ENCODE peak calls at places on chromosomes 4 and X, in ten cellular contexts. C, T, X, L, J, Y, O, I, V and S are unnamed samples.

GRCh38 chr4:13484749-13485345 is 707 bp upstream of the RAB28 start:
- DNase-seq in X (no peak), Y (no peak), I (no peak), O (peak; percentile 62), J (peak; percentile 13), V (no peak), C (peak; percentile 28), L (no peak), T (no peak), S (no peak)

GRCh38 chr4:40307627-40308497 is 27.3 kb upstream of the CHRNA9 start:
- DNase-seq in I (no peak), L (peak; percentile 74), V (peak; percentile 20), O (no peak), C (no peak), J (no peak), Y (no peak), X (no peak), T (peak; percentile 76), S (no peak)

GRCh38 chrX:143664302-143664701 is 28.4 kb upstream of the SLITRK4 start:
- DNase-seq in L (no peak), I (no peak), T (no peak), C (peak; percentile 5), J (no peak), V (no peak), Y (no peak), X (no peak), O (peak; percentile 11), S (no peak)

GRCh38 chrX:63920875-63921274 is 135.9 kb upstream of the ARHGEF9 start:
- DNase-seq in L (no peak), X (no peak), C (no peak), Y (no peak), V (no peak), O (no peak), J (no peak), I (no peak), T (no peak), S (no peak)

GRCh38 chr4:4386736-4387392 is at the start of gene NSG1:
- DNase-seq in T (peak; percentile 17), L (no peak), O (peak; percentile 50), I (no peak), X (peak; percentile 33), V (no peak), C (no peak), J (no peak), Y (no peak), S (peak; percentile 24)

GRCh38 chr4:114108869-114109268 is 129.4 kb upstream of the ARSJ start:
- DNase-seq in I (no peak), T (no peak), C (peak; percentile 50), V (no peak), Y (no peak), O (peak; percentile 98), J (peak; percentile 55), L (no peak), X (no peak), S (no peak)

GRCh38 chrX:51893931-51894696 is 691 bp downstream of the MAGED1 start:
- DNase-seq in C (peak; percentile 20), X (no peak), I (no peak), O (peak; percentile 33), T (no peak), Y (no peak), V (no peak), J (no peak), L (no peak), S (peak; percentile 56)

GRCh38 chrX:139862208-139862607 is 70.6 kb downstream of the ATP11C start:
- DNase-seq in T (no peak), L (no peak), C (no peak), J (no peak), X (no peak), Y (no peak), O (no peak), V (no peak), I (no peak), S (no peak)

GRCh38 chrX:70033348-70033747 is 16.4 kb downstream of the AWAT2 start:
- DNase-seq in C (peak; percentile 34), J (no peak), I (no peak), L (no peak), O (peak; percentile 14), Y (no peak), V (no peak), T (peak; percentile 5), X (peak; percentile 21), S (peak; percentile 13)

GRCh38 chrX:1442724-1443367 is 9.9 kb downstream of the ASMTL start:
- DNase-seq in X (no peak), T (no peak), I (peak; percentile 36), J (no peak), V (no peak), O (no peak), C (no peak), Y (no peak), L (no peak), S (no peak)

GRCh38 chr4:165873298-165874071 is 448 bp downstream of the TLL1 start:
- DNase-seq in I (peak; percentile 85), O (peak; percentile 68), C (no peak), X (no peak), Y (no peak), L (no peak), J (peak; percentile 23), T (no peak), V (no peak), S (peak; percentile 27)

GRCh38 chr4:71941001-71941400 is 90.8 kb upstream of the NPFFR2 start:
- DNase-seq in O (peak; percentile 14), X (no peak), I (no peak), T (no peak), C (peak; percentile 37), V (no peak), J (no peak), Y (no peak), L (no peak), S (peak; percentile 33)

GRCh38 chrX:150934453-150934852 is 36.0 kb upstream of the CD99L2 start:
- DNase-seq in O (peak; percentile 75), T (no peak), V (no peak), Y (no peak), I (no peak), J (peak; percentile 24), C (peak; percentile 44), L (no peak), X (no peak), S (peak; percentile 27)

GRCh38 chrX:1163231-1163630 is 49.2 kb downstream of the CRLF2 start:
- DNase-seq in O (no peak), Y (peak; percentile 6), V (no peak), L (no peak), T (no peak), J (no peak), X (no peak), C (no peak), I (no peak), S (no peak)

GRCh38 chr4:135186002-135186401 is 984.4 kb upstream of the PABPC4L start:
- DNase-seq in X (no peak), T (no peak), J (no peak), Y (no peak), I (no peak), L (no peak), C (no peak), O (no peak), V (no peak), S (no peak)

GRCh38 chrX:44784241-44784640 is 59.6 kb upstream of the DUSP21 start:
- DNase-seq in J (no peak), O (no peak), L (no peak), X (no peak), V (no peak), T (no peak), C (peak; percentile 3), I (no peak), Y (no peak), S (no peak)

GRCh38 chrX:149807747-149808458 is 26.2 kb downstream of the MAGEA9 start:
- DNase-seq in L (no peak), Y (no peak), J (no peak), I (peak; percentile 36), X (no peak), C (no peak), V (no peak), O (no peak), T (no peak), S (no peak)

GRCh38 chr4:127708985-127709384 is 21.2 kb upstream of the SLC25A31 start:
- DNase-seq in V (no peak), O (no peak), C (peak; percentile 10), L (no peak), J (peak; percentile 70), Y (no peak), T (no peak), I (no peak), X (no peak), S (peak; percentile 37)

GRCh38 chrX:40096395-40097091 is 1.2 kb downstream of the BCOR start:
- DNase-seq in T (peak; percentile 48), Y (no peak), X (peak; percentile 47), O (peak; percentile 12), I (peak; percentile 79), V (no peak), J (no peak), L (peak; percentile 52), C (peak; percentile 25), S (peak; percentile 60)

GRCh38 chrX:153689654-153690465 is 2.1 kb downstream of the SLC6A8 start:
- DNase-seq in I (peak; percentile 67), Y (no peak), C (no peak), V (no peak), J (no peak), O (no peak), X (no peak), T (no peak), L (no peak), S (no peak)

GRCh38 chrX:38304010-38304409 is 23.3 kb downstream of the RPGR start:
- DNase-seq in X (no peak), T (no peak), Y (no peak), O (peak; percentile 6), C (no peak), J (no peak), L (no peak), V (no peak), I (no peak), S (no peak)

GRCh38 chr4:39061450-39061849 is 582 bp upstream of the KLHL5 start:
- DNase-seq in C (no peak), I (no peak), T (no peak), X (no peak), J (no peak), O (no peak), V (no peak), L (no peak), Y (no peak), S (no peak)

GRCh38 chr4:8152865-8153257 is 5.8 kb downstream of the ABLIM2 start:
- DNase-seq in O (no peak), L (no peak), Y (no peak), T (no peak), J (no peak), I (peak; percentile 74), X (no peak), V (no peak), C (no peak), S (no peak)

GRCh38 chr4:15495621-15496020 is 25.9 kb downstream of the CC2D2A start:
- DNase-seq in T (no peak), X (no peak), L (no peak), Y (no peak), C (no peak), I (no peak), V (no peak), J (no peak), O (no peak), S (no peak)

GRCh38 chrX:101397779-101398178 is 7.0 kb downstream of the RPL36A start:
- DNase-seq in L (no peak), X (no peak), C (no peak), J (peak; percentile 51), V (no peak), I (no peak), O (peak; percentile 45), Y (no peak), T (no peak), S (no peak)

GRCh38 chr4:160276785-160277325 is 1174.0 kb downstream of the RAPGEF2 start:
- DNase-seq in J (no peak), V (no peak), Y (no peak), C (no peak), X (no peak), T (no peak), L (no peak), I (no peak), O (no peak), S (no peak)

GRCh38 chr4:22356996-22357596 is 158.8 kb downstream of the ADGRA3 start:
- DNase-seq in O (peak; percentile 33), C (peak; percentile 59), L (no peak), T (no peak), I (no peak), J (no peak), Y (no peak), X (no peak), V (no peak), S (no peak)

GRCh38 chr4:41327770-41328169 is 71.0 kb downstream of the UCHL1 start:
- DNase-seq in C (no peak), Y (no peak), X (no peak), J (no peak), V (no peak), I (no peak), L (no peak), O (no peak), T (no peak), S (no peak)